ENCODE peak calls at places on chromosome 12, in five cellular contexts. C, Q, J, O and N are unnamed samples.

GRCh38 chr12:126747530-126748149 is 1519.3 kb upstream of the TMEM132C start:
- DNase-seq in O (peak; percentile 53), C (peak; percentile 34), J (peak; percentile 35), Q (no peak), N (peak; percentile 41)

GRCh38 chr12:113072136-113072535 is 15.6 kb downstream of the DTX1 start:
- DNase-seq in Q (no peak), O (no peak), J (no peak), C (no peak), N (no peak)

GRCh38 chr12:77847060-77847541 is 16.4 kb downstream of the NAV3 start:
- DNase-seq in J (no peak), O (no peak), Q (no peak), C (no peak), N (no peak)

GRCh38 chr12:63905523-63905922 is 61.0 kb downstream of the SRGAP1 start:
- DNase-seq in O (no peak), J (no peak), C (no peak), Q (no peak), N (no peak)

GRCh38 chr12:113246478-113247122 is 25.3 kb downstream of the TPCN1 start:
- DNase-seq in C (no peak), O (no peak), Q (no peak), J (no peak), N (no peak)

GRCh38 chr12:122355702-122356101 is 66.8 kb downstream of the CLIP1 start:
- DNase-seq in Q (no peak), O (no peak), J (no peak), C (no peak), N (no peak)

GRCh38 chr12:14845350-14845750 is 2.0 kb upstream of the ART4 start:
- DNase-seq in J (peak; percentile 18), C (peak; percentile 68), O (peak; percentile 42), Q (peak; percentile 53), N (peak; percentile 14)

GRCh38 chr12:15796493-15797141 is 7.4 kb upstream of the EPS8 start:
- DNase-seq in J (no peak), Q (no peak), O (no peak), C (no peak), N (no peak)

GRCh38 chr12:112112423-112113132 is 4.0 kb upstream of the NAA25 start:
- DNase-seq in O (peak; percentile 63), J (no peak), C (no peak), Q (no peak), N (no peak)

GRCh38 chr12:110224379-110225304 is 56.4 kb upstream of the ATP2A2 start:
- DNase-seq in J (no peak), Q (no peak), C (no peak), O (no peak), N (no peak)

GRCh38 chr12:125989716-125990115 is 924.5 kb downstream of the AACS start:
- DNase-seq in C (no peak), J (no peak), O (no peak), Q (no peak), N (no peak)

GRCh38 chr12:117027251-117028086 is 71.7 kb downstream of the TESC start:
- DNase-seq in C (no peak), Q (no peak), O (no peak), J (no peak), N (no peak)

GRCh38 chr12:50636505-50636904 is 127.4 kb upstream of the ATF1 start:
- DNase-seq in O (no peak), Q (no peak), C (no peak), J (no peak), N (no peak)

GRCh38 chr12:106461730-106462129 is 104.2 kb downstream of the POLR3B start:
- DNase-seq in C (no peak), O (no peak), J (no peak), Q (no peak), N (no peak)

GRCh38 chr12:1927751-1928351 is 9.4 kb upstream of the CACNA2D4 start:
- DNase-seq in J (no peak), O (no peak), Q (no peak), C (peak; percentile 15), N (no peak)

GRCh38 chr12:98645572-98646067 is 530 bp downstream of the APAF1 start:
- DNase-seq in Q (no peak), O (peak; percentile 33), C (peak; percentile 50), J (peak; percentile 2), N (no peak)

DNA sequence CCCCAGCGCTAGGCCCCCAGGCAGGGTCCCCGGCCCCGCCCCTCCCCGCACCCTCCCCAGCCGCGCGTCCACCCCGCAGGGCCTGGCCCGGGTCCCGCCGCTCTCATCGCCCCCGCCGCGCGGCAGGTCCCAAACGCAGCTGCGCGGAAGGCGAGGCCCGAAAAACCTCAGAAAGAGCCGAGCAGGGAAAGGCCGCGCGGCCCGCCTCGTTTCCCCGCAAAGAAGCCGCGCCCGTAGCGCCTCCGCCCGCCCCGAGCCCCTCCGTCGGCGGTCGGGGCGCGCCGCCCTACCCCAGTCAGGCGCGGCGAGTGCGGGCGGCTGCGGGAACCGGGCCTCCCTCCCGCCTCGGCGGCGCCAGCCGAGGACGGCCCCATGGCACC is 321 bp downstream of the POLE start:
- DNase-seq in Q (no peak), C (no peak), J (peak; percentile 6), O (no peak), N (no peak)
- H3K9me3 ChIP-seq in Q (no peaks in the 10 kb centered on the region), C (no peaks in the 10 kb centered on the region), J (no peaks in the 10 kb centered on the region), O (no peaks in the 10 kb centered on the region), N (no peaks in the 10 kb centered on the region)

DNA sequence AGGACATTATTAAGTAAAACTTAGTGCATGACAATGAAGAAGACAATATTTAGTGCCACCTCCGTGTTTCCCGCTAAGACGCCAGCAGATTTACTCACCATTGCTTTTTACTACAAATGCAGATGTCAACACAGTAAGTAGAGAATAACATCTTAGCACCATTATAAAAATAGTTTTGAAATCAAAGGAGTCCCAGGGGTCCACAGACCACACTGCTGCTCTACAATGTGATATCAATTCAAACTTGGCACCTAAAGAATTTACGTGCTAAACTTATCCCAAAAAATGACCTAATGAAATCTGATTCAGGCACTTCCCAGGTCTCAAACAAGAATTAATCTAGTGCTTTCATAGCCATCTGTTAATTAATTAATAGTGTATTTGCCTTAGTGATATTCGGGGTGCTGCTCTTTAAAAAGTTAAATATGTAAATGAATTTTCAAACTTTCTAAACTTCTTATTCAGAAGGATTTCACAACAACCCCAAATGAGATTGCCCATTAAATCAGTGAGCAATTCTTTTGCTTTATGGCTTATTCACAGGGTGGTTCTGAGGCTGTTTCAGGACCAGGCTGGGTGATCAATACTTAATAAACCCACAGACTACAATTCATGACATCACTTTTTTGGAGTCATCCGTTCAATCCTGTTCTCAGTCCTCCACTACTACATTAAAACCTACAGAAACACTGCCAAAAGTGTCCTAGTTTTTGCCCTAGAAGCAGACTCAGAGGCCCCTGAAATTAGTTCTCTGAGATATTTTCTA is 161.3 kb upstream of the LMNTD1 start:
- DNase-seq in O (no peak), C (no peak), J (no peak), Q (no peak), N (no peak)
- H3K9me3 ChIP-seq in O (no peaks in the 10 kb centered on the region), C (no peaks in the 10 kb centered on the region), J (no peaks in the 10 kb centered on the region), Q (no peaks in the 10 kb centered on the region), N (no peaks in the 10 kb centered on the region)

GRCh38 chr12:56867216-56867615 is 67.0 kb downstream of the SDR9C7 start:
- DNase-seq in Q (no peak), O (no peak), J (no peak), C (no peak), N (no peak)
- H3K9me3 ChIP-seq in Q (peaks cover 22% of the 10 kb centered on the region), O (peaks cover 29% of the 10 kb centered on the region), J (peaks cover 40% of the 10 kb centered on the region), C (peaks cover 12% of the 10 kb centered on the region), N (no peaks in the 10 kb centered on the region)

GRCh38 chr12:34347367-34347766 is 325.1 kb downstream of the ALG10 start:
- DNase-seq in O (no peak), Q (no peak), J (no peak), C (no peak), N (no peak)

GRCh38 chr12:34346372-34347034 is 324.2 kb downstream of the ALG10 start:
- DNase-seq in Q (no peak), C (no peak), J (no peak), O (no peak), N (no peak)

GRCh38 chr12:34348836-34349672 is 326.8 kb downstream of the ALG10 start:
- DNase-seq in Q (no peak), J (no peak), C (no peak), O (no peak), N (no peak)

GRCh38 chr12:34349673-34349961 is 327.3 kb downstream of the ALG10 start:
- DNase-seq in C (no peak), J (no peak), O (no peak), Q (no peak), N (no peak)

GRCh38 chr12:34348064-34348463 is 325.8 kb downstream of the ALG10 start:
- DNase-seq in Q (no peak), C (no peak), O (no peak), J (no peak), N (no peak)
- H3K9me3 ChIP-seq in Q (no peaks in the 10 kb centered on the region), C (no peaks in the 10 kb centered on the region), O (no peaks in the 10 kb centered on the region), J (peaks cover 30% of the 10 kb centered on the region), N (no peaks in the 10 kb centered on the region)

DNA sequence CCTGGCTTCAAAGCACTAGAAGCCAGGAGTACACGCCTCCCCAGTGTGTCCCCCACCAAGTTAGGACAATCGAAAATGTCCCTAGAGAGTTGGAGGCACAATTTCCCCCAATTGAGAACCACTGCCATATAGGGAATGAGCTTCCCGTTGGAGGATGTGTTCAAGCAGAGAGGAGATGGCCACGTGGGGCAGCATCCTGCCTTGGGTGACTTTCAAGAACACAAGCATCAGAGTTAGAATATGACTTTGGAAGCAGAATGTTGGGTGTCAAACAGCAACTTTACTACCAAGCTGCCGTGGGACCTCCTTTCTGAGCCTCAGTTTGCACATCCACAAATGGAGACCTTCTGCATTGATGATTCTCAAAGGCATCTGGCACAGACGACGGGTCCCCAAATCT is 56.5 kb downstream of the RFLNA start:
- DNase-seq in J (no peak), O (no peak), C (no peak), Q (no peak), N (no peak)
- H3K9me3 ChIP-seq in J (no peaks in the 10 kb centered on the region), O (no peaks in the 10 kb centered on the region), C (no peaks in the 10 kb centered on the region), Q (no peaks in the 10 kb centered on the region), N (no peaks in the 10 kb centered on the region)